ENCODE peak calls at places on chromosomes 3 and 15, in nine cellular contexts. H, R, G, W, U, T, M, V and D are unnamed samples.

GRCh38 chr3:151918253-151919029 is 45.0 kb downstream of the SUCNR1 start:
- DNase-seq in G (peak; percentile 29), T (no peak), U (no peak), R (no peak), M (peak; percentile 16), W (peak; percentile 75), V (peak; percentile 87), H (no peak), D (peak; percentile 52)

GRCh38 chr3:170331143-170331542 is 26.4 kb upstream of the SKIL start:
- DNase-seq in U (no peak), T (peak; percentile 77), W (no peak), V (peak; percentile 49), R (no peak), M (no peak), G (peak; percentile 35), H (peak; percentile 87), D (no peak)

GRCh38 chr3:98130421-98130820 is at the start of gene OR5H1:
- DNase-seq in T (no peak), U (no peak), V (no peak), M (no peak), W (no peak), G (no peak), H (no peak), R (no peak), D (no peak)

GRCh38 chr3:181756645-181757044 is 44.9 kb downstream of the SOX2 start:
- DNase-seq in R (no peak), H (no peak), W (no peak), V (no peak), G (no peak), U (no peak), M (no peak), T (no peak), D (no peak)

GRCh38 chr15:58525926-58526538 is 94.2 kb downstream of the LIPC start:
- DNase-seq in M (no peak), T (no peak), V (no peak), U (no peak), H (no peak), W (no peak), G (no peak), R (no peak), D (no peak)

GRCh38 chr3:124202754-124203153 is 210.8 kb upstream of the ROPN1 start:
- DNase-seq in V (no peak), W (no peak), U (peak; percentile 70), T (peak; percentile 36), G (no peak), M (no peak), H (peak; percentile 11), R (peak; percentile 30), D (no peak)

GRCh38 chr3:143480306-143480852 is 360.8 kb downstream of the CHST2 start:
- DNase-seq in H (no peak), R (no peak), G (no peak), M (no peak), T (no peak), U (no peak), W (peak; percentile 70), V (peak; percentile 58), D (no peak)

GRCh38 chr3:39294446-39295183 is 14.8 kb upstream of the CX3CR1 start:
- DNase-seq in V (no peak), G (no peak), H (no peak), M (no peak), W (peak; percentile 39), R (no peak), U (no peak), T (no peak), D (no peak)

GRCh38 chr3:181329024-181329423 is 339.5 kb upstream of the DNAJC19 start:
- DNase-seq in H (no peak), W (no peak), T (no peak), G (no peak), M (no peak), R (no peak), V (no peak), U (no peak), D (no peak)

GRCh38 chr3:71208273-71209095 is 375.0 kb downstream of the FOXP1 start:
- DNase-seq in U (no peak), V (peak; percentile 65), W (no peak), R (no peak), H (peak; percentile 19), G (peak; percentile 21), T (peak; percentile 54), M (no peak), D (no peak)

GRCh38 chr15:95853350-95853749 is 477.1 kb upstream of the NR2F2 start:
- DNase-seq in W (peak; percentile 35), V (peak; percentile 71), H (no peak), G (no peak), R (no peak), T (no peak), U (no peak), M (no peak), D (no peak)
- TF ChIP-seq CTCF in W (no peak), V (no peak), H (no peak), G (no peak), R (no peak), T (no peak), U (no peak), M (no peak), D (no peak)

DNA sequence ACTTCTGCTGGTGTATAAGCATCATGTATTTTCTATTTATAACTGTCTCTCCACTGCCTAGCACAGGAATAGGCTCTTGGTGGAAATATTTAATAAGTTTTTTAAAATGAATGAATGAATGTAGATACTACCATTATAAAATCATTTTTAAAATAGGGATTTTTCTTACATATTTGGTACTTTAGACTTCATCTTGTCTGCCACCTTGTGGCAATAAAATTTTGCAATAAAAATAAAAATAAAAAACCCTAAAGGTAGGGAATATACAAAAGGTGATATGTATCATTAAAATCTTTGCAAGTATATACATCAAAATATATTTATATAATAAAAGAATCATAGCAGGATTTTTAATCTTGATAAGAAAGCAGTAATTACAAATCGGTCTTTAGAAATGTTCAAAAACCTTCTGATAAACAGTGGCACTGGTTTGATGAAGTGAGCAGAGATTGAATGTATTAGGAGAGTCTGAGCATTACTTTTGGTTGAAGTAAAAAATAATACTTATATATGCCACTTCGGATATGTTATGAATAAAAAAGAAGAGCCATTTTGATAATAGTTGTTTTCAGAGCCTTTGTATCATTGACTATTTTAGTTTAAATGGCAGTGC is 95.2 kb downstream of the SPATA16 start:
- DNase-seq in U (no peak), H (no peak), G (no peak), R (no peak), W (peak; percentile 22), V (peak; percentile 32), T (no peak), M (no peak), D (no peak)
- TF ChIP-seq CTCF in U (no peak), H (peak; percentile 24), G (no peak), R (no peak), W (peak; percentile 31), V (peak; percentile 37), T (peak; percentile 35), M (no peak), D (peak; percentile 78)

GRCh38 chr15:99172989-99173388 is 68.1 kb downstream of the SYNM start:
- DNase-seq in R (no peak), H (no peak), W (no peak), V (no peak), T (no peak), G (no peak), M (no peak), U (no peak), D (no peak)

GRCh38 chr15:99172171-99172570 is 67.3 kb downstream of the SYNM start:
- DNase-seq in G (no peak), V (no peak), T (no peak), R (no peak), U (no peak), M (no peak), W (no peak), H (no peak), D (no peak)

GRCh38 chr15:99169769-99170311 is 65.0 kb downstream of the SYNM start:
- DNase-seq in W (peak; percentile 39), T (peak; percentile 13), G (no peak), H (peak; percentile 54), M (no peak), V (peak; percentile 65), R (peak; percentile 46), U (no peak), D (peak; percentile 72)

GRCh38 chr15:99168601-99169580 is 64.0 kb downstream of the SYNM start:
- DNase-seq in U (no peak), V (no peak), G (no peak), W (no peak), T (no peak), R (no peak), H (no peak), M (no peak), D (no peak)

GRCh38 chr15:99170476-99171065 is 65.7 kb downstream of the SYNM start:
- DNase-seq in R (peak; percentile 55), V (no peak), H (no peak), T (no peak), G (no peak), W (no peak), U (no peak), M (no peak), D (no peak)
- TF ChIP-seq CTCF in R (no peak), V (no peak), H (no peak), T (no peak), G (no peak), W (no peak), U (peak; percentile 35), M (no peak), D (no peak)

DNA sequence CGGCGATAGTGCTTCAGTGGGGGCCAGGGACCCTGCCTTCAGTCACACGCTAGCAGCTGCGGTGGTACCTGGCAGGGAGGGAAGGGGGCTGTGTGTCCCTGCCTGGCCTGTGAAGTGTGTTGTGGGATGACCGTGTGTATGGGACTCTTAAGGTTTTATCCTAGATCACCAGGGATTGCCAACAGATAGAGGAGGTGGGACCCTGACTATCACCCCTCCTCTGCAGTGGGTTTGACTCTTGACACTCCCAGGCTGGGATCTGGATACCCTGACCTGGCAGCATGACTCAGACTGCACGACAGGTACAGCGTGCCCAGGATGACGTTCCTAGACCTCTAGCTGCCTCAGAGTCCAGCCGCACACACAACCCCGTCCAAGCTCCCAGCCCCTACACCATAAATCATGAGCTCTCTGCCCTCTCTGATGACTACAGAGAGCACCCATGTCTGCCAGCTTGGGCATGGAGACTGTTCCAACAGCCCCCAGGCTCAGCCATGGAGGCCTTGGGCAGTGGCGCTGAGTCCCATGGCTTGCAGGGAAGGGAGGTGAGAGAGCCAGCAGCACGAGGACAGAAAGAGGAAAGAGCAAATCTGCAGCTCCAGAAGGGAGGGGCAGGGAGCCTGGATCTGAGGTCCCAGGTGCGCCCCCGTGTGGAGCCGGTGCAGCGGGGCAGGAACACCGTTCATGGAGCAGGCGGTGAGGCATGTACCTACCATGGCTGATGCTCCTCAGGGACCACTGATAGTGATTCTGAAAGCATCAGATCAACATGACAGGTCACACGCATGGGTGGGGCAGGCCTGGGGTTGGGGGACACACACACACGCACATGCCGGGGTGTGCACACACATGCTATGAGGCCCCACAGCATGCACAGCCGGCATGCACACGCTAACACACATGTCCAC is 71.0 kb downstream of the ADAMTS7 start:
- DNase-seq in W (no peak), G (peak; percentile 68), R (peak; percentile 47), V (peak; percentile 66), M (no peak), T (peak; percentile 83), U (peak; percentile 80), H (peak; percentile 83), D (peak; percentile 18)
- TF ChIP-seq CTCF in W (peak; percentile 55), G (peak; percentile 55), R (peak; percentile 36), V (peak; percentile 68), M (peak; percentile 81), T (peak; percentile 27), U (peak; percentile 35), H (peak; percentile 46), D (peak; percentile 76)